ENCODE peak calls at places on chromosomes 13 and 19, in five cellular contexts. One of them, this sample, is unnamed.

GRCh38 chr19:2982983-2983350 is 5.6 kb downstream of the TLE6 start:
- DNase-seq in amygdala: peak
- DNase-seq in T1000: no peak
- DNase-seq in dermis blood vessel endothelial cell: peak
- DNase-seq in pulmonary artery endothelial cell: peak
- DNase-seq in this sample: peak

GRCh38 chr19:45200614-45201013 is 22.0 kb downstream of the BLOC1S3 start:
- DNase-seq in amygdala: no peak
- DNase-seq in T1000: no peak
- DNase-seq in dermis blood vessel endothelial cell: peak
- DNase-seq in pulmonary artery endothelial cell: no peak
- DNase-seq in this sample: no peak

GRCh38 chr13:53075356-53076041 is 46.9 kb downstream of the OLFM4 start:
- DNase-seq in amygdala: no peak
- DNase-seq in T1000: no peak
- DNase-seq in dermis blood vessel endothelial cell: no peak
- DNase-seq in pulmonary artery endothelial cell: no peak
- DNase-seq in this sample: no peak

GRCh38 chr19:16001481-16002312 is 52.9 kb downstream of the OR10H4 start:
- DNase-seq in amygdala: no peak
- DNase-seq in T1000: no peak
- DNase-seq in dermis blood vessel endothelial cell: peak
- DNase-seq in pulmonary artery endothelial cell: no peak
- DNase-seq in this sample: no peak

GRCh38 chr13:99389520-99390304 is 82.5 kb upstream of the GPR183 start:
- DNase-seq in amygdala: no peak
- DNase-seq in T1000: no peak
- DNase-seq in dermis blood vessel endothelial cell: no peak
- DNase-seq in pulmonary artery endothelial cell: no peak
- DNase-seq in this sample: no peak

GRCh38 chr13:31629085-31629785 is 110.1 kb upstream of the RXFP2 start:
- DNase-seq in amygdala: no peak
- DNase-seq in T1000: peak
- DNase-seq in dermis blood vessel endothelial cell: peak
- DNase-seq in pulmonary artery endothelial cell: no peak
- DNase-seq in this sample: no peak

GRCh38 chr13:40483601-40484000 is 182.8 kb downstream of the FOXO1 start:
- DNase-seq in amygdala: no peak
- DNase-seq in T1000: no peak
- DNase-seq in dermis blood vessel endothelial cell: no peak
- DNase-seq in pulmonary artery endothelial cell: no peak
- DNase-seq in this sample: no peak

GRCh38 chr13:113736258-113736731 is 22.7 kb upstream of the TMEM255B start:
- DNase-seq in amygdala: no peak
- DNase-seq in T1000: no peak
- DNase-seq in dermis blood vessel endothelial cell: no peak
- DNase-seq in pulmonary artery endothelial cell: no peak
- DNase-seq in this sample: no peak

GRCh38 chr19:38649305-38650179 is 2.1 kb downstream of the ACTN4 start:
- DNase-seq in amygdala: no peak
- DNase-seq in T1000: no peak
- DNase-seq in dermis blood vessel endothelial cell: peak
- DNase-seq in pulmonary artery endothelial cell: no peak
- DNase-seq in this sample: no peak

GRCh38 chr13:108917581-108917980 is 288.2 kb downstream of the MYO16 start:
- DNase-seq in amygdala: no peak
- DNase-seq in T1000: no peak
- DNase-seq in dermis blood vessel endothelial cell: no peak
- DNase-seq in pulmonary artery endothelial cell: no peak
- DNase-seq in this sample: no peak

GRCh38 chr13:74226791-74227475 is 92.7 kb upstream of the KLF12 start:
- DNase-seq in amygdala: no peak
- DNase-seq in T1000: no peak
- DNase-seq in dermis blood vessel endothelial cell: no peak
- DNase-seq in pulmonary artery endothelial cell: no peak
- DNase-seq in this sample: no peak

GRCh38 chr19:2254052-2254872 is 2.0 kb downstream of the JSRP1 start:
- DNase-seq in amygdala: no peak
- DNase-seq in T1000: no peak
- DNase-seq in dermis blood vessel endothelial cell: peak
- DNase-seq in pulmonary artery endothelial cell: no peak
- DNase-seq in this sample: no peak

GRCh38 chr19:35123573-35123972 is 8.0 kb downstream of the FXYD3 start:
- DNase-seq in amygdala: no peak
- DNase-seq in T1000: no peak
- DNase-seq in dermis blood vessel endothelial cell: no peak
- DNase-seq in pulmonary artery endothelial cell: no peak
- DNase-seq in this sample: no peak

GRCh38 chr19:51030631-51031030 is 4.2 kb downstream of the KLK12 start:
- DNase-seq in amygdala: no peak
- DNase-seq in T1000: no peak
- DNase-seq in dermis blood vessel endothelial cell: no peak
- DNase-seq in pulmonary artery endothelial cell: no peak
- DNase-seq in this sample: no peak